ENCODE peak calls at places on chromosomes 12 and 14, in four cellular contexts. One of them, this sample, is unnamed.

GRCh38 chr12:93185369-93185741 is 192.4 kb upstream of the NUDT4 start:
- DNase-seq in transverse colon: no peak
- DNase-seq in GM12892: no peak
- DNase-seq in thyroid gland: no peak
- DNase-seq in this sample: no peak

GRCh38 chr12:64737539-64737938 is 21.7 kb downstream of the GNS start:
- DNase-seq in transverse colon: no peak
- DNase-seq in thyroid gland: no peak
- DNase-seq in GM12892: no peak
- DNase-seq in this sample: no peak

GRCh38 chr12:89801284-89801683 is 92.6 kb upstream of the ATP2B1 start:
- DNase-seq in transverse colon: no peak
- DNase-seq in thyroid gland: no peak
- DNase-seq in GM12892: no peak
- DNase-seq in this sample: no peak

GRCh38 chr12:108831309-108831991 is 25.9 kb downstream of the SSH1 start:
- DNase-seq in transverse colon: peak; percentile 33
- DNase-seq in GM12892: no peak
- DNase-seq in thyroid gland: no peak
- DNase-seq in this sample: no peak

GRCh38 chr14:72758420-72758819 is 135.5 kb downstream of the DPF3 start:
- DNase-seq in thyroid gland: no peak
- DNase-seq in transverse colon: no peak
- DNase-seq in GM12892: no peak
- DNase-seq in this sample: no peak

GRCh38 chr12:112979281-112979680 is 962 bp downstream of the OAS2 start:
- DNase-seq in thyroid gland: no peak
- DNase-seq in GM12892: no peak
- DNase-seq in transverse colon: peak; percentile 48
- DNase-seq in this sample: no peak

GRCh38 chr14:59251811-59252771 is 63.6 kb downstream of the DAAM1 start:
- DNase-seq in transverse colon: no peak
- DNase-seq in thyroid gland: no peak
- DNase-seq in GM12892: no peak
- DNase-seq in this sample: no peak

GRCh38 chr12:55682087-55682796 is 25.5 kb downstream of the ITGA7 start:
- DNase-seq in thyroid gland: no peak
- DNase-seq in GM12892: no peak
- DNase-seq in transverse colon: no peak
- DNase-seq in this sample: no peak

GRCh38 chr12:98456583-98457573 is 58.5 kb upstream of the TMPO start:
- DNase-seq in transverse colon: peak; percentile 28
- DNase-seq in thyroid gland: peak; percentile 73
- DNase-seq in GM12892: peak; percentile 21
- DNase-seq in this sample: no peak

GRCh38 chr14:100124551-100125088 is 34.8 kb downstream of the DEGS2 start:
- DNase-seq in transverse colon: no peak
- DNase-seq in thyroid gland: no peak
- DNase-seq in GM12892: no peak
- DNase-seq in this sample: no peak

GRCh38 chr12:116384629-116385485 is 107.4 kb upstream of the MED13L start:
- DNase-seq in GM12892: no peak
- DNase-seq in thyroid gland: no peak
- DNase-seq in transverse colon: no peak
- DNase-seq in this sample: no peak

GRCh38 chr12:91630118-91630517 is 447.5 kb upstream of the DCN start:
- DNase-seq in transverse colon: no peak
- DNase-seq in thyroid gland: no peak
- DNase-seq in GM12892: no peak
- DNase-seq in this sample: no peak

GRCh38 chr12:111417290-111417689 is 11.6 kb downstream of the SH2B3 start:
- DNase-seq in transverse colon: no peak
- DNase-seq in GM12892: no peak
- DNase-seq in thyroid gland: no peak
- DNase-seq in this sample: no peak

GRCh38 chr12:104750061-104750460 is 208.0 kb downstream of the SLC41A2 start:
- DNase-seq in transverse colon: peak; percentile 37
- DNase-seq in GM12892: no peak
- DNase-seq in thyroid gland: no peak
- DNase-seq in this sample: no peak

GRCh38 chr12:16043480-16043879 is 132.3 kb downstream of the DERA start:
- DNase-seq in transverse colon: no peak
- DNase-seq in thyroid gland: no peak
- DNase-seq in GM12892: no peak
- DNase-seq in this sample: no peak

GRCh38 chr14:55611859-55612258 is 31.9 kb downstream of the KTN1 start:
- DNase-seq in thyroid gland: no peak
- DNase-seq in GM12892: no peak
- DNase-seq in transverse colon: no peak
- DNase-seq in this sample: no peak

GRCh38 chr12:109487181-109488050 is 10.0 kb downstream of the UBE3B start:
- DNase-seq in transverse colon: no peak
- DNase-seq in thyroid gland: no peak
- DNase-seq in GM12892: no peak
- DNase-seq in this sample: no peak

GRCh38 chr12:93060666-93061413 is 131.7 kb upstream of the EEA1 start:
- DNase-seq in GM12892: no peak
- DNase-seq in transverse colon: no peak
- DNase-seq in thyroid gland: no peak
- DNase-seq in this sample: no peak

GRCh38 chr12:103858953-103859601 is 18.0 kb upstream of the NT5DC3 start:
- DNase-seq in transverse colon: peak; percentile 81
- DNase-seq in GM12892: no peak
- DNase-seq in thyroid gland: peak; percentile 23
- DNase-seq in this sample: peak; percentile 68

GRCh38 chr14:68794856-68795601 is 2.2 kb upstream of the ZFP36L1 start:
- DNase-seq in GM12892: no peak
- DNase-seq in thyroid gland: peak; percentile 61
- DNase-seq in transverse colon: peak; percentile 54
- DNase-seq in this sample: no peak

GRCh38 chr14:70981005-70981952 is 74.0 kb downstream of the PCNX1 start:
- DNase-seq in thyroid gland: no peak
- DNase-seq in GM12892: no peak
- DNase-seq in transverse colon: no peak
- DNase-seq in this sample: no peak

GRCh38 chr12:108299980-108300696 is 39.0 kb downstream of the CMKLR1 start:
- DNase-seq in thyroid gland: no peak
- DNase-seq in transverse colon: no peak
- DNase-seq in GM12892: no peak
- DNase-seq in this sample: no peak

GRCh38 chr12:74922642-74923041 is 287.0 kb downstream of the KCNC2 start:
- DNase-seq in thyroid gland: no peak
- DNase-seq in transverse colon: no peak
- DNase-seq in GM12892: no peak
- DNase-seq in this sample: no peak

GRCh38 chr12:108826115-108826806 is 31.1 kb downstream of the SSH1 start:
- DNase-seq in thyroid gland: peak; percentile 45
- DNase-seq in transverse colon: peak; percentile 32
- DNase-seq in GM12892: no peak
- DNase-seq in this sample: peak; percentile 61

GRCh38 chr12:16583991-16584745 is 21.8 kb downstream of the LMO3 start:
- DNase-seq in GM12892: no peak
- DNase-seq in thyroid gland: peak; percentile 19
- DNase-seq in transverse colon: no peak
- DNase-seq in this sample: no peak

GRCh38 chr14:91899213-91899612 is 31.9 kb upstream of the TC2N start:
- DNase-seq in GM12892: no peak
- DNase-seq in thyroid gland: no peak
- DNase-seq in transverse colon: no peak
- DNase-seq in this sample: no peak

GRCh38 chr12:26471560-26471959 is 276.2 kb downstream of the SSPN start:
- DNase-seq in transverse colon: no peak
- DNase-seq in GM12892: peak; percentile 16
- DNase-seq in thyroid gland: no peak
- DNase-seq in this sample: no peak

GRCh38 chr14:59583755-59584154 is 7.1 kb upstream of the CCDC175 start:
- DNase-seq in GM12892: no peak
- DNase-seq in transverse colon: no peak
- DNase-seq in thyroid gland: no peak
- DNase-seq in this sample: peak; percentile 19

GRCh38 chr12:28759334-28759733 is 389.7 kb upstream of the FAR2 start:
- DNase-seq in transverse colon: no peak
- DNase-seq in thyroid gland: no peak
- DNase-seq in GM12892: no peak
- DNase-seq in this sample: peak; percentile 4

GRCh38 chr12:106080111-106080732 is 58.5 kb downstream of the NUAK1 start:
- DNase-seq in GM12892: no peak
- DNase-seq in transverse colon: no peak
- DNase-seq in thyroid gland: no peak
- DNase-seq in this sample: no peak

GRCh38 chr14:22986508-22987054 is 4.2 kb upstream of the AJUBA start:
- DNase-seq in thyroid gland: peak; percentile 95
- DNase-seq in transverse colon: peak; percentile 93
- DNase-seq in GM12892: peak; percentile 65
- DNase-seq in this sample: no peak

GRCh38 chr14:39212034-39212433 is 21.7 kb upstream of the MIA2 start:
- DNase-seq in thyroid gland: no peak
- DNase-seq in GM12892: no peak
- DNase-seq in transverse colon: no peak
- DNase-seq in this sample: peak; percentile 19

DNA sequence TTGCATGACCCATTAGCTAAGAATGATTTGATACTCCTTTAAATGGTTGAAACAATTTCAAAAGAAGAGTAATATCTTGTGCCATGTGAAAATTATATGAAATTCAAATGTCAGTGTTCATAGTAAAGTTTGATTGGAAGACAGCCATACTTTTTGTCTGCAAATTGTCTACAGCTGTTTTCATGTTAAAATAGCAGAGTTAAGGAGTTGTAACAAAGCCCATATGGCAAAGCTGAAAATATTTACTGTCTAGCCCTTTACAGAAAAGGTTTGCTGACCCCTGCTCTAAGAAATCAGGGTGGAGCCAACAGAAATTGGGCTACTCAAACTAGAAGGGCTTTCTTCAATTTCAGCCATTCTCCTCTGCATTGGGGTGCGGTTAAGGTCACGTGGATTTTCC is 139.6 kb upstream of the NOS1 start:
- DNase-seq in thyroid gland: no peak
- DNase-seq in transverse colon: no peak
- DNase-seq in GM12892: no peak
- DNase-seq in this sample: no peak
- TF ChIP-seq POLR2A in thyroid gland: no peak
- TF ChIP-seq POLR2A in transverse colon: no peak
- TF ChIP-seq POLR2A in GM12892: no peak
- TF ChIP-seq POLR2A in this sample: no peak

DNA sequence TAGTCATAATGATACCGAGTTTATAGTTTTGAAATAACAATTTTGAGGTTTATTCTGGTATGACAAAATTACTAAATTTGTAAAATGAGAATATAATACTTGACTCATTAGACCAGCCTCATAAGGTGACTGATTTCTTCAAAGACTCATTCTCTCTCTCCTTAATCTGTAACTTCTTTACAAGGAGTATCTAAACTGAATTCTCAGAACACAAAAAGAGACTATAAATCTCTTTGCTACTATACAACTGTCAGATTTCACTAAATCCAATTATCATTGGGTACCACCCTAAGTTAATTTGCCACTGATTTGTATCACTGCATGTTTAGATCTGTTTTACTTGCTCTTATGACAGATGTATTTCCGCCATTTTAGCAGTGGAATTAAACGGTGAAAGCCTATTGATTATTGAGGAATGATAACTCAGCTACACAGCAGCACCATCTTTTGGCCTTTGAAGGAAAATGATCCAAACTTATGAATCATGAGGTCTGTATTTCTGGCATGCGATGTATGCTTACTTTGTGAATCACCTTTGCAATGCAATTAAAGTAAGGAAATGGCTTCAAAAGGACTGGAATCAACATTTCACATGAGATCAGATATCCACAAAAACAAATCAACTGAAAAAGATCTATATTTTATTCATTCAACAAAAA is 161.2 kb downstream of the RERGL start:
- DNase-seq in GM12892: no peak
- DNase-seq in transverse colon: no peak
- DNase-seq in thyroid gland: no peak
- DNase-seq in this sample: peak; percentile 5
- TF ChIP-seq POLR2A in GM12892: no peak
- TF ChIP-seq POLR2A in transverse colon: no peak
- TF ChIP-seq POLR2A in thyroid gland: no peak
- TF ChIP-seq POLR2A in this sample: no peak

DNA sequence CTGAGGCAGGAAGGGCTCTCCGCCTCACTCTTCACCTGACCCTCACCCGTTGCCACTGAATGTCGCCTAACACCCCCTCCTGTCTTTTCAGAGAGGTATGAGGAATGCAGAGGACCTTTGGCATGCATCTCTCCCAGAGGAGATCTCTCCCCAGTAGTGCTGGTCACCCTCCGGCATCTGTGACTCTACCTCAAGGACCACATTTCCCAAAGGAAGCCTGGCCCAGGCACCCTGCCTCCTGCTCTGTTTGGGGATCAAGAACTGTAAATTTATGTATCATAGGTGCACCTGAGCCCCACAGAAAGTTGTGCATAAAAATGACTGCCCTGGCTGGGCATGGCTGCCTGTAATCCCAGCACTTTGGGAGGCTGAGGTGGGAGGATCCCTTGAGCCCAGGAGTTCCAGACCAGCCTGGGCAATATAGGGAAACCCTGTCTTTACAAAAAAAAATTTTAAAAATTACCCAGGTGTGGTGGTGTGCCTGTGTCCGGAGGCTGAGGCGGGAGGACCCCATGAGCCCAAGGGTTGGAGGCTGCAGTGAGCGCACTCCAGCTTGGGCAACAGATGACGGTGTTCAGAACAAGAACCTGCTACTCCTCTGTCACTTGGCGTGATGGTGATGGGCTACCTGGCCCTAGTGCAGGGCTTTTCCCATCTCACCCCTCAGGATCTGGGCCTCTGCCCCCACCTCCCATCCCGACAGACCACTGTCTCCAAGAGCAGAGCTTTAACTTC is 13.7 kb downstream of the TNFRSF1A start:
- DNase-seq in thyroid gland: no peak
- DNase-seq in transverse colon: no peak
- DNase-seq in GM12892: no peak
- DNase-seq in this sample: no peak
- TF ChIP-seq POLR2A in thyroid gland: no peak
- TF ChIP-seq POLR2A in transverse colon: no peak
- TF ChIP-seq POLR2A in GM12892: no peak
- TF ChIP-seq POLR2A in this sample: no peak

GRCh38 chr12:50764116-50764860 is 387 bp downstream of the ATF1 start:
- DNase-seq in transverse colon: no peak
- DNase-seq in GM12892: peak; percentile 66
- DNase-seq in thyroid gland: peak; percentile 72
- DNase-seq in this sample: peak; percentile 42
- TF ChIP-seq POLR2A in transverse colon: no peak
- TF ChIP-seq POLR2A in GM12892: peak; percentile 69
- TF ChIP-seq POLR2A in thyroid gland: peak; percentile 39
- TF ChIP-seq POLR2A in this sample: no peak